ENCODE peak calls at places on chromosomes 4 and X, in eight cellular contexts. R, N, H, Y, K, Z, O and S are unnamed samples. For H3K4me1 and H3K9me3, the result is how much of the 10 kb centered on the place peaks cover.

GRCh38 chr4:135354876-135355275 is 1153.3 kb upstream of the PABPC4L start:
- DNase-seq in R (no peak), N (no peak), H (no peak), Y (no peak), K (no peak), Z (peak), O (peak), S (no peak)

GRCh38 chrX:97490656-97491055 is 606.9 kb downstream of the RPA4 start:
- DNase-seq in R (no peak), N (no peak), H (no peak), Y (no peak), K (no peak), Z (no peak), O (no peak), S (no peak)

GRCh38 chrX:58051346-58051745 is 141.1 kb upstream of the ZXDA start:
- DNase-seq in R (no peak), N (peak), H (no peak), Y (no peak), K (no peak), Z (no peak), O (no peak), S (no peak)

GRCh38 chrX:100353326-100353725 is 56.7 kb downstream of the PCDH19 start:
- DNase-seq in R (no peak), N (no peak), H (no peak), Y (no peak), K (no peak), Z (no peak), O (no peak), S (no peak)

GRCh38 chrX:19585370-19586082 is 70.2 kb upstream of the MAP3K15 start:
- DNase-seq in R (no peak), N (no peak), H (no peak), Y (no peak), K (no peak), Z (no peak), O (no peak), S (no peak)

GRCh38 chr4:80831383-80832361 is 198.8 kb upstream of the BMP3 start:
- DNase-seq in R (no peak), N (no peak), H (no peak), Y (no peak), K (no peak), Z (no peak), O (peak), S (no peak)

GRCh38 chrX:16033336-16033735 is 90.0 kb upstream of the GRPR start:
- DNase-seq in R (no peak), N (no peak), H (no peak), Y (no peak), K (no peak), Z (peak), O (peak), S (no peak)

GRCh38 chr4:53019485-53020382 is 157.6 kb downstream of the RASL11B start:
- DNase-seq in R (no peak), N (peak), H (no peak), Y (no peak), K (no peak), Z (peak), O (peak), S (no peak)

GRCh38 chr4:98794565-98795205 is 134.2 kb downstream of the EIF4E start:
- DNase-seq in R (no peak), N (no peak), H (no peak), Y (no peak), K (no peak), Z (peak), O (peak), S (no peak)

GRCh38 chr4:105060628-105061027 is 86.0 kb upstream of the TET2 start:
- DNase-seq in R (no peak), N (no peak), H (no peak), Y (no peak), K (no peak), Z (peak), O (peak), S (no peak)

GRCh38 chrX:13697440-13697839 is 8.5 kb downstream of the RAB9A start:
- DNase-seq in R (no peak), N (no peak), H (no peak), Y (no peak), K (no peak), Z (no peak), O (no peak), S (no peak)

GRCh38 chr4:147780137-147780777 is 48.4 kb downstream of the ARHGAP10 start:
- DNase-seq in R (no peak), N (no peak), H (no peak), Y (no peak), K (no peak), Z (no peak), O (no peak), S (no peak)

GRCh38 chrX:28659269-28659668 is 72.0 kb downstream of the IL1RAPL1 start:
- DNase-seq in R (peak), N (peak), H (no peak), Y (no peak), K (no peak), Z (no peak), O (no peak), S (no peak)

GRCh38 chrX:69746051-69746450 is 130.1 kb downstream of the EDA start:
- DNase-seq in R (no peak), N (no peak), H (no peak), Y (no peak), K (no peak), Z (peak), O (no peak), S (no peak)

GRCh38 chrX:130224810-130225209 is 43.9 kb downstream of the ZNF280C start:
- DNase-seq in R (no peak), N (no peak), H (no peak), Y (no peak), K (no peak), Z (peak), O (no peak), S (no peak)

GRCh38 chr4:121306932-121307331 is 73.9 kb downstream of the QRFPR start:
- DNase-seq in R (no peak), N (no peak), H (no peak), Y (no peak), K (no peak), Z (no peak), O (no peak), S (no peak)

GRCh38 chr4:36676139-36677050 is 395.0 kb downstream of the DTHD1 start:
- DNase-seq in R (no peak), N (no peak), H (no peak), Y (no peak), K (no peak), Z (peak), O (no peak), S (no peak)

GRCh38 chr4:71377561-71377960 is 38.7 kb downstream of the SLC4A4 start:
- DNase-seq in R (no peak), N (peak), H (no peak), Y (no peak), K (no peak), Z (peak), O (peak), S (no peak)

GRCh38 chrX:129540725-129541184 is 696 bp downstream of the OCRL start:
- DNase-seq in R (no peak), N (peak), H (no peak), Y (no peak), K (peak), Z (no peak), O (no peak), S (no peak)

GRCh38 chr4:105058177-105058812 is 88.4 kb upstream of the TET2 start:
- DNase-seq in R (no peak), N (no peak), H (no peak), Y (no peak), K (no peak), Z (peak), O (peak), S (no peak)

GRCh38 chr4:187840814-187841213 is 154.8 kb upstream of the ZFP42 start:
- DNase-seq in R (no peak), N (peak), H (no peak), Y (no peak), K (no peak), Z (no peak), O (peak), S (no peak)

GRCh38 chr4:7546809-7547367 is 112.2 kb upstream of the PSAPL1 start:
- DNase-seq in R (no peak), N (no peak), H (no peak), Y (no peak), K (no peak), Z (peak), O (peak), S (no peak)

GRCh38 chrX:63400340-63400739 is 49.2 kb upstream of the SPIN4 start:
- DNase-seq in R (no peak), N (no peak), H (no peak), Y (no peak), K (no peak), Z (no peak), O (no peak), S (no peak)

GRCh38 chr4:8844976-8845690 is 26.5 kb downstream of the HMX1 start:
- DNase-seq in R (peak), N (no peak), H (no peak), Y (no peak), K (no peak), Z (no peak), O (no peak), S (no peak)

GRCh38 chr4:53786632-53787031 is 195.3 kb upstream of the LNX1 start:
- DNase-seq in R (no peak), N (no peak), H (no peak), Y (no peak), K (no peak), Z (peak), O (peak), S (no peak)

GRCh38 chr4:150367326-150367725 is 214.6 kb upstream of the MAB21L2 start:
- DNase-seq in R (no peak), N (no peak), H (no peak), Y (no peak), K (no peak), Z (no peak), O (no peak), S (no peak)

GRCh38 chr4:37693450-37694190 is 7.4 kb upstream of the RELL1 start:
- DNase-seq in R (no peak), N (peak), H (no peak), Y (no peak), K (no peak), Z (peak), O (peak), S (no peak)

GRCh38 chr4:55547918-55548317 is 1.2 kb upstream of the CLOCK start:
- DNase-seq in R (no peak), N (no peak), H (no peak), Y (no peak), K (no peak), Z (no peak), O (no peak), S (no peak)
- H3K4me1 ChIP-seq in R (under half), N (under half), H (under half), Y (under half), K (under half), Z (under half), O (under half), S (under half)

GRCh38 chrX:9867214-9867613 is 81.0 kb downstream of the SHROOM2 start:
- DNase-seq in R (no peak), N (no peak), H (no peak), Y (no peak), K (no peak), Z (no peak), O (no peak), S (no peak)
- H3K27ac ChIP-seq in R (peak), N (no peak), H (no peak), Y (no peak), K (no peak), Z (peak), O (no peak), S (no peak)

GRCh38 chrX:34584781-34585180 is 72.3 kb downstream of the TMEM47 start:
- DNase-seq in R (no peak), N (no peak), H (no peak), Y (no peak), K (no peak), Z (no peak), O (no peak), S (no peak)
- H3K9me3 ChIP-seq in R (under half), N (under half), H (under half), Y (under half), K (under half), Z (under half), O (under half), S (under half)

DNA sequence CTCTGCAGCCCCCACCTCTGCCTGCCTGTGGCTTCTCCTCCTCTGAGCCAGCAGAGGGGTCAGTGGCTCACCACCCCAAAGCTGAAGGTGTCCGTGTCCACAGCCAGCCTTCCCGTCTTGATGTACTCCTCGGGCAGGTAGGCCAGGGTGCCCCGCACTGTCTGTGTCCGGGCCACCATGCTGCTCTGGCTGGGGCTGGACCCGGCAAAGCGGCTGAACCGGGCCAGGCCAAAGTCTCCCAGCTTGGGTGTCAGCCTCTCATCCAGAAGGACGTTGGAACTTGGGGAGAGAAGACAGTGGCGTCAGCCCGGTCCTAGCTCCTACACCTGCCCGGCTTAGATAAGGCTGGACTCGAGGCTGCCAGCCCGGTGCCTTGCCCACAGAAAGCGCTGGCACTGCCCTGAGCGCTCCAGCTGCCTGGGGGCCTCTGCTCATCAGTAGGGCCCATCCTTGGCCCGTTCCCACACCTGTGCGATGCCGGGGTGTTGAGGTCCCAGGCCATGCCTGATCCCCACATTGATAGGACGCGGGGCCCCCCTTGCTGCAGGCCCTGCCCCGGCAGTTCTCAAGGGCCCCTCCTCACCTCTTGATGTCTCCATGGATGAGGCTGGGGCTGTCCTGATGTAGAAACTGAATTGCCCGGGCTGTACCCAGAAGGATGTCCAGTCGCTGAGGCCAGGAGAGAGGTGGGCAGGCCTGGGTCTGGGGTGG is 3.2 kb downstream of the IRAK1 start:
- DNase-seq in R (no peak), N (no peak), H (no peak), Y (no peak), K (no peak), Z (no peak), O (no peak), S (no peak)
- H3K4me1 ChIP-seq in R (under half), N (under half), H (under half), Y (under half), K (under half), Z (under half), O (under half), S (under half)

DNA sequence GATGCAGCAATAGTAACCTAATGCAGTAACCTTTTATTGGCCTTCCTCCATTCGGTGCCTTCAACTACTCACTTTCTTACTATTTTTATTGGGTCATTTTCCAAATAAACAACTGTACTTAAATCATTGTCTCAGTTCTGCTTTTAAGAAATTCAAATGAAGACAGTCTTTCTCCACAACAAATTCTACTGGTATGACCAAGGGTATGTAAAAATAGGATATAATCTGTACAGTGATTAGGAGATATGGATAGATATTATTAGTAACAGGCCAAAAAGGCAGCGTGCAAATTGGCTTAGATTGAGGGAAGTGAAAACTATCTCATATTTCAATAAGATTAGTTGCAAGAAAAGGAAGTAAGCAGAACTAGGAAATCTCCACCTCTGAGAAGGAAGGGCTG is 177.4 kb upstream of the PPP1R2C start:
- DNase-seq in R (no peak), N (no peak), H (no peak), Y (no peak), K (no peak), Z (no peak), O (no peak), S (no peak)
- H3K27ac ChIP-seq in R (no peak), N (no peak), H (no peak), Y (no peak), K (no peak), Z (no peak), O (no peak), S (no peak)

GRCh38 chr4:179097741-179098140 is 1655.5 kb upstream of the AGA start:
- DNase-seq in R (no peak), N (no peak), H (no peak), Y (no peak), K (no peak), Z (peak), O (peak), S (no peak)

DNA sequence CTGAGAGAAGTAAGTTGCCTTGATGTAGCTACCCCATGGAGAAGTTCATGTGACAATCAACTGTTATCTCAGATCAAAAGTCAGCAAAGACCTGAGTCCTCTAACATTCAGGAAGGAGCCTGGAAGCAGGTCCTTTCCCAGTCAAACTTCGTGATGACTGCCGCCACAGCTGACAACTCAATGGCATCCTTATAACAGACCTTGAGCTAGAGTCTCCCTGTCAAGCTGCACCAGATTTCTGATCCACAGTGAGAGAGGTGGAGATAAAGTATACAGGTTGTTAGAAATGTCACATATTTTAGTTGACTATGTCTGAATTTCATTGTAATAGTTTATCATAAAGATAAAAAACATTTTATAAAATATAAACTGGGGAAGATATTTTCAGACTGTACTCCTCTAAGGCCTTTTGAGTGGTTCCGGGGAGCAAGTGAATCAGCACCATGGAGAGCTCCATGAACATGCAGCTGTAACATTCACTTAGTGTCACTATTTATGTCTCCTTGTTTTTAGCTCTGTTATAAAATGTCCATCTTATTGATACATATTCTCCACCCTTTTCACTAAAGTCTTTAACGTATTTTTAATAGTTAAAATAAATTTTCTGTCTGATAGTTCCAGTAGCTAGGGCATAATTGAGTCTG is 1653.5 kb upstream of the AGA start:
- DNase-seq in R (no peak), N (peak), H (no peak), Y (no peak), K (no peak), Z (no peak), O (peak), S (no peak)
- H3K9me3 ChIP-seq in R (under half), N (under half), H (under half), Y (under half), K (under half), Z (under half), O (under half), S (under half)

DNA sequence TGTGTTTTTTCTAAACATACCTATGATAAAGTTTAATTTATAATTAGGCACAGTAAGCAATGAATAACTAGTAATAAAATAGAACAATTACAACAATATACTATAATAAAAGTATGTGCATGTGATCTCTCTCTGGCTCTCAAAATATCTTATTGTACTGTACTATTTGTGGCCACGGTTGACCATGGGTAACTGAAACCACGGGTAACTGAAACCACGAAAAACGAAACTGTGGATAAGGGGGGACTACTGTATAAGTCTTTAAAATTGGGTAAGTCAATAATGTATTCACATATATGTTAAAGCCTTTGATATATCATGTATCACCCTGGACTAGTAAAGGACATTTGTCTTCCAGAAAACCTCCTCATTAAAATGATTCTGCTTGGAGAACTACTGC is 20.0 kb downstream of the TMEM154 start:
- DNase-seq in R (no peak), N (no peak), H (no peak), Y (no peak), K (no peak), Z (no peak), O (no peak), S (no peak)
- H3K4me1 ChIP-seq in R (under half), N (under half), H (under half), Y (under half), K (under half), Z (under half), O (under half), S (under half)

GRCh38 chr4:75287738-75288517 is 226.3 kb downstream of the RCHY1 start:
- DNase-seq in R (no peak), N (no peak), H (no peak), Y (no peak), K (no peak), Z (no peak), O (no peak), S (no peak)

GRCh38 chr4:75285837-75286236 is 228.4 kb downstream of the RCHY1 start:
- DNase-seq in R (no peak), N (no peak), H (no peak), Y (no peak), K (no peak), Z (no peak), O (no peak), S (no peak)

DNA sequence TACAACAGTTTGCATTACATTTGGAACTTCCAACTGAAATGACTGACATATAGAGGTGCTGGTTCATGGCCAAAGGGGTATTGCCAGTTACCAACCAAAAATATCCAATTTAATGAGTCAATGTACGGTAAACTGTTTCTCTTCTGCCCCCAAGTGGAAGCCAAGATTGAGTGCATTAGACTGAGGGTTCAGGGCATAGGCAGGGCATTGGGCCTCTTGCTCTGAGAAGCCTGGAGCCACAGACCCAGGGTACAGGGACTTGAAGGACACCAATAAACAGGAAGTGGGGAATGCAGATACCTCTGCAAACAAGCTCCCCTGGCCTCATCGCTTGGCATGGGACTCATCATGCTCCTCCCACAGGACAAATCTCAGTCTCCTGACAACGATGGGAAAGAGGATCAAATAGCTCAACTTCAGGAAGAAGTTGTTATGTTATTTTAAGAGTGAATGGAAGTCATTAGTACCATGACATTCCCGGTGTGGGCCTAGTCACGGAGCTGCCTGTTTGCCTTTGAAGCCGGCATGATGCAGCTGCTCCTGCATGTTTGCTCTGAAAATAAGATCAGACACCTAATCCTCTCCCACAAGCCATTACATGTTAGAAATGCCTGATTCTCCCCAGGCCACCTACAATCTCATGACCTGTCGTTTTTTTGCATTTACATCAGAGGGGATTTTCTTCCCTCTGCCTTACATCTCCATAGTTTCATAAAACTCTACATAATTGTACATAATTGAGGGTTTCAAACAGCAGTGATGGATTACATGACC is 224.2 kb downstream of the RCHY1 start:
- DNase-seq in R (peak), N (peak), H (no peak), Y (no peak), K (no peak), Z (peak), O (no peak), S (no peak)
- H3K27ac ChIP-seq in R (no peak), N (no peak), H (no peak), Y (no peak), K (no peak), Z (no peak), O (no peak), S (no peak)

DNA sequence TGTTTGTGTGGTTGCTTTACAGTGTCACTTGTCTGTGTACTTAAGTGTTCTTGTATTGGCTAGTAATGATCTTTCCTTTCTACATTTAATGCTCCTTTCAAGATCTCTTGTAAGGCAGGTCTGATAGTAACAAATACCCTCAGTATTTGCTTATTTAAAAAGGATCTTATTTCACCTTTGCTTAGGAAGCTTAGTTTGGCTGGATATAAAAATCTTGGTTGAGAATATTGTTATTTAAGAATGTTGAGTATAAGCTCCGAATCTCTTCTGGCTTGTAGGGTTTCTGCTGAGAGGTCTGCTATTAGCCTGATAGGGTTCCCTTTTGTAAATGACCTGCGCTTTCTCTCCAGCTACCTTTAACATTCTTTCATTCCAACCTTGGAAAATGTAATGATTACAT is 35.7 kb downstream of the LCORL start:
- DNase-seq in R (no peak), N (no peak), H (no peak), Y (no peak), K (no peak), Z (no peak), O (no peak), S (no peak)
- H3K9me3 ChIP-seq in R (under half), N (under half), H (under half), Y (under half), K (under half), Z (under half), O (under half), S (under half)